ENCODE peak calls at places on chromosomes 16 and 17, in five cellular contexts. U is omental fat pad, W is iris pigment epithelial cell, J is germinal center, Q is hepatic stellate cell. C is an unnamed sample.

GRCh38 chr17:75878174-75878998 is at the start of gene TRIM47:
- DNase-seq in U (no peak), W (peak), J (no peak), Q (peak), C (peak)

GRCh38 chr16:50102046-50102756 is 36.4 kb downstream of the HEATR3 start:
- DNase-seq in U (no peak), W (peak), J (no peak), Q (peak), C (peak)

GRCh38 chr16:85545227-85545818 is 67.8 kb upstream of the GSE1 start:
- DNase-seq in U (no peak), W (no peak), J (no peak), Q (no peak), C (no peak)

GRCh38 chr17:64315032-64315490 is 52.0 kb upstream of the TEX2 start:
- DNase-seq in U (peak), W (no peak), J (no peak), Q (peak), C (no peak)

GRCh38 chr16:635573-636205 is 416 bp downstream of the METTL26 start:
- DNase-seq in U (no peak), W (no peak), J (no peak), Q (no peak), C (no peak)

GRCh38 chr17:520447-521167 is 168.0 kb upstream of the RPH3AL start:
- DNase-seq in U (no peak), W (peak), J (no peak), Q (no peak), C (no peak)

GRCh38 chr16:68704232-68704867 is 32.7 kb upstream of the CDH1 start:
- DNase-seq in U (peak), W (peak), J (peak), Q (peak), C (peak)

GRCh38 chr17:30176845-30177244 is 58.7 kb downstream of the SLC6A4 start:
- DNase-seq in U (no peak), W (no peak), J (no peak), Q (no peak), C (no peak)

GRCh38 chr17:31319253-31319661 is 2.2 kb downstream of the EVI2A start:
- DNase-seq in U (no peak), W (no peak), J (peak), Q (no peak), C (no peak)

GRCh38 chr17:79840204-79840988 is 1.2 kb upstream of the CBX4 start:
- DNase-seq in U (no peak), W (peak), J (no peak), Q (no peak), C (no peak)

GRCh38 chr16:726438-727290 is at the start of the genes CCDC78 and HAGHL:
- DNase-seq in U (no peak), W (peak), J (peak), Q (no peak), C (no peak)

GRCh38 chr16:21580807-21581206 is 18.6 kb upstream of the METTL9 start:
- DNase-seq in U (no peak), W (no peak), J (no peak), Q (no peak), C (no peak)

GRCh38 chr17:48051706-48052486 is 3.7 kb downstream of the NFE2L1 start:
- DNase-seq in U (no peak), W (peak), J (no peak), Q (peak), C (no peak)

GRCh38 chr17:67855504-67856324 is 30.4 kb downstream of the BPTF start:
- DNase-seq in U (no peak), W (no peak), J (peak), Q (no peak), C (no peak)

GRCh38 chr17:39138416-39139136 is 12.9 kb downstream of the PLXDC1 start:
- DNase-seq in U (no peak), W (no peak), J (no peak), Q (no peak), C (no peak)

GRCh38 chr17:73292031-73292531 is 19.7 kb downstream of the CDC42EP4 start:
- DNase-seq in U (no peak), W (peak), J (no peak), Q (peak), C (peak)

GRCh38 chr16:57999971-58000705 is at the start of gene ZNF319:
- DNase-seq in U (no peak), W (peak), J (no peak), Q (no peak), C (peak)

GRCh38 chr16:81705261-81705660 is 73.8 kb upstream of the PLCG2 start:
- DNase-seq in U (no peak), W (no peak), J (no peak), Q (no peak), C (no peak)